ENCODE peak calls at places on chromosomes 5 and 9, in six cellular contexts. One of them, this sample, is unnamed.

GRCh38 chr9:6827370-6827949 is 69.7 kb downstream of the KDM4C start:
- DNase-seq in K562: peak; percentile 39
- DNase-seq in GM12878: peak; percentile 16
- DNase-seq in endothelial cell of umbilical vein: peak; percentile 69
- DNase-seq in A549: peak; percentile 47
- DNase-seq in HepG2: peak; percentile 71
- DNase-seq in this sample: peak; percentile 82

GRCh38 chr5:126858441-126858840 is 81.5 kb downstream of the LMNB1 start:
- DNase-seq in A549: no peak
- DNase-seq in GM12878: no peak
- DNase-seq in HepG2: no peak
- DNase-seq in endothelial cell of umbilical vein: no peak
- DNase-seq in K562: no peak
- DNase-seq in this sample: no peak

GRCh38 chr5:113526421-113526820 is 12.9 kb downstream of the YTHDC2 start:
- DNase-seq in A549: no peak
- DNase-seq in HepG2: no peak
- DNase-seq in endothelial cell of umbilical vein: peak; percentile 50
- DNase-seq in GM12878: no peak
- DNase-seq in K562: no peak
- DNase-seq in this sample: no peak

GRCh38 chr9:69605406-69605805 is 66.8 kb downstream of the APBA1 start:
- DNase-seq in HepG2: no peak
- DNase-seq in A549: no peak
- DNase-seq in GM12878: no peak
- DNase-seq in K562: no peak
- DNase-seq in endothelial cell of umbilical vein: no peak
- DNase-seq in this sample: no peak

GRCh38 chr5:41527201-41527779 is 16.9 kb upstream of the PLCXD3 start:
- DNase-seq in A549: peak; percentile 54
- DNase-seq in HepG2: no peak
- DNase-seq in K562: no peak
- DNase-seq in endothelial cell of umbilical vein: peak; percentile 7
- DNase-seq in GM12878: no peak
- DNase-seq in this sample: no peak

GRCh38 chr5:153900703-153901395 is 137.9 kb downstream of the FAM114A2 start:
- DNase-seq in A549: no peak
- DNase-seq in HepG2: no peak
- DNase-seq in endothelial cell of umbilical vein: no peak
- DNase-seq in K562: no peak
- DNase-seq in GM12878: no peak
- DNase-seq in this sample: no peak

GRCh38 chr9:17081814-17082213 is 53.0 kb upstream of the CNTLN start:
- DNase-seq in endothelial cell of umbilical vein: no peak
- DNase-seq in GM12878: no peak
- DNase-seq in HepG2: no peak
- DNase-seq in K562: no peak
- DNase-seq in A549: no peak
- DNase-seq in this sample: no peak

GRCh38 chr5:103375863-103376591 is 117.5 kb downstream of the MACIR start:
- DNase-seq in A549: no peak
- DNase-seq in K562: no peak
- DNase-seq in HepG2: peak; percentile 15
- DNase-seq in endothelial cell of umbilical vein: no peak
- DNase-seq in GM12878: no peak
- DNase-seq in this sample: no peak

GRCh38 chr5:93189707-93190120 is 391.3 kb downstream of the NR2F1-AS1 start:
- DNase-seq in A549: peak; percentile 62
- DNase-seq in GM12878: no peak
- DNase-seq in endothelial cell of umbilical vein: peak; percentile 62
- DNase-seq in K562: no peak
- DNase-seq in HepG2: peak; percentile 76
- DNase-seq in this sample: no peak

GRCh38 chr9:136003356-136004218 is 42.4 kb upstream of the UBAC1 start:
- DNase-seq in HepG2: no peak
- DNase-seq in GM12878: no peak
- DNase-seq in K562: peak; percentile 60
- DNase-seq in A549: no peak
- DNase-seq in endothelial cell of umbilical vein: no peak
- DNase-seq in this sample: peak; percentile 34

GRCh38 chr9:111868475-111868874 is 28.1 kb upstream of the UGCG start:
- DNase-seq in A549: no peak
- DNase-seq in HepG2: no peak
- DNase-seq in endothelial cell of umbilical vein: no peak
- DNase-seq in K562: no peak
- DNase-seq in GM12878: no peak
- DNase-seq in this sample: no peak

GRCh38 chr9:122192261-122192875 is 32.7 kb downstream of the MORN5 start:
- DNase-seq in A549: peak; percentile 35
- DNase-seq in K562: no peak
- DNase-seq in HepG2: no peak
- DNase-seq in GM12878: no peak
- DNase-seq in endothelial cell of umbilical vein: no peak
- DNase-seq in this sample: peak; percentile 20

GRCh38 chr9:122193651-122194050 is 33.9 kb downstream of the MORN5 start:
- DNase-seq in HepG2: no peak
- DNase-seq in GM12878: no peak
- DNase-seq in endothelial cell of umbilical vein: no peak
- DNase-seq in A549: no peak
- DNase-seq in K562: no peak
- DNase-seq in this sample: peak; percentile 21

GRCh38 chr9:122190597-122191381 is 31.1 kb downstream of the MORN5 start:
- DNase-seq in K562: no peak
- DNase-seq in A549: peak; percentile 54
- DNase-seq in GM12878: no peak
- DNase-seq in HepG2: peak; percentile 52
- DNase-seq in endothelial cell of umbilical vein: no peak
- DNase-seq in this sample: no peak

GRCh38 chr9:122192914-122193525 is 33.3 kb downstream of the MORN5 start:
- DNase-seq in GM12878: no peak
- DNase-seq in K562: no peak
- DNase-seq in HepG2: no peak
- DNase-seq in endothelial cell of umbilical vein: no peak
- DNase-seq in A549: no peak
- DNase-seq in this sample: no peak

DNA sequence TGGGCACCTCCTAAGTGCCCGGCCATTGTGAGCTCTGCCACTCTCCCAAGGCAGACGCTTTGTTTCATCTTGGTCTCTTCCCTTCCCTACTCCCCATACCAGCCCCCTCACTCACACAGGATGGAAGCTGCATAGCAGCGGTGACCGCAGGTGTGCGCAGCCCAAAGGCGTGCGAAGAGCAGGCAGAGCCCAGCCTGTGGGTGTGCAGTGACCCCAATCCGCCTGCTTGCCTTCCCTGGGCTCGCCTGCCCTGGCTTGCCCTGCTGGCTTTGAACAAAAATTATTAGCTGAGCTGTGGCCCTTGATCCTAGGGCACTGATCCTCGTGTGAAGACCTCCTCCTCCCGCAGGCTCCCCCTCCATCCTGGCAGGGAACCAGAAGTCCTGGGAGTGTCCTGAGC is 31.8 kb downstream of the MORN5 start:
- DNase-seq in HepG2: no peak
- DNase-seq in endothelial cell of umbilical vein: no peak
- DNase-seq in K562: no peak
- DNase-seq in GM12878: no peak
- DNase-seq in A549: no peak
- DNase-seq in this sample: no peak
- TF ChIP-seq MYC in HepG2: peak; percentile 17
- TF ChIP-seq MYC in endothelial cell of umbilical vein: no peak
- TF ChIP-seq MYC in K562: no peak
- TF ChIP-seq MYC in GM12878: no peak
- TF ChIP-seq MYC in A549: no peak
- TF ChIP-seq MYC in this sample: no peak

DNA sequence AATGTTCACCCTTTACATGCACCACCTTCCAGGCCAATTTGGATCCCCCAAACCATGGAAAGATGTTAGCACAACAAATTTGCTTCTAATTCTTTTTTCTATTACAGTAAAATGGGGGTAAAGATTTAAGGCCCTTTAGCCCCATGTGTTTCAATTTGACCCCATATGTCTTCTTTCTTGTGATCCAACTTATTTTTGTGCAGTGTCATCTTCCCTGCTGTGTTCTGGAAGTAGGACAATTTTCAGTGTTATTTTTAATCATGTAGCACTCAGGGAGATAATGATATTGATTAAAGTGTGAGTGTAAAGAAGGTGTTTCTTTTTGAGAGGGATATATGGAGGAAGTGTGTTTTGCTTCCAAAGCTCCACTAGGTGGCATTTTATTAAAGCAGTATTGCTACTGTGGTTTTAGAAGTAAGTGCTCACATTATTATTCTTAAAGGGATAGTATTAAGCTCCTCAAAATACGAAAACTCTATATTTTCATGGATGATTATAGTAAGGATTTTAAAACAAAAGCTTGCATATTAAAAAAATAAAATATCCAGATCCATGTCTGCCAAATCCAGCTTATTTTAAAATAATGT is 118.7 kb upstream of the ATP10B start:
- DNase-seq in endothelial cell of umbilical vein: no peak
- DNase-seq in K562: no peak
- DNase-seq in HepG2: no peak
- DNase-seq in GM12878: no peak
- DNase-seq in A549: no peak
- DNase-seq in this sample: peak; percentile 6
- TF ChIP-seq MAX in endothelial cell of umbilical vein: no peak
- TF ChIP-seq MAX in K562: no peak
- TF ChIP-seq MAX in HepG2: no peak
- TF ChIP-seq MAX in GM12878: no peak
- TF ChIP-seq MAX in A549: no peak
- TF ChIP-seq MAX in this sample: no peak

GRCh38 chr9:81678088-81678487 is 11.3 kb downstream of the TLE1 start:
- DNase-seq in endothelial cell of umbilical vein: no peak
- DNase-seq in A549: no peak
- DNase-seq in K562: no peak
- DNase-seq in HepG2: no peak
- DNase-seq in GM12878: no peak
- DNase-seq in this sample: no peak
- TF ChIP-seq CTCF in endothelial cell of umbilical vein: no peak
- TF ChIP-seq CTCF in A549: no peak
- TF ChIP-seq CTCF in K562: no peak
- TF ChIP-seq CTCF in HepG2: no peak
- TF ChIP-seq CTCF in GM12878: no peak
- TF ChIP-seq CTCF in this sample: no peak

GRCh38 chr9:31542384-31543055 is 841.9 kb upstream of the ACO1 start:
- DNase-seq in A549: peak; percentile 18
- DNase-seq in HepG2: peak; percentile 12
- DNase-seq in endothelial cell of umbilical vein: peak; percentile 29
- DNase-seq in K562: no peak
- DNase-seq in GM12878: peak; percentile 26
- DNase-seq in this sample: peak; percentile 85

GRCh38 chr9:31535659-31536058 is 848.8 kb upstream of the ACO1 start:
- DNase-seq in K562: no peak
- DNase-seq in endothelial cell of umbilical vein: no peak
- DNase-seq in GM12878: no peak
- DNase-seq in HepG2: no peak
- DNase-seq in A549: no peak
- DNase-seq in this sample: no peak

DNA sequence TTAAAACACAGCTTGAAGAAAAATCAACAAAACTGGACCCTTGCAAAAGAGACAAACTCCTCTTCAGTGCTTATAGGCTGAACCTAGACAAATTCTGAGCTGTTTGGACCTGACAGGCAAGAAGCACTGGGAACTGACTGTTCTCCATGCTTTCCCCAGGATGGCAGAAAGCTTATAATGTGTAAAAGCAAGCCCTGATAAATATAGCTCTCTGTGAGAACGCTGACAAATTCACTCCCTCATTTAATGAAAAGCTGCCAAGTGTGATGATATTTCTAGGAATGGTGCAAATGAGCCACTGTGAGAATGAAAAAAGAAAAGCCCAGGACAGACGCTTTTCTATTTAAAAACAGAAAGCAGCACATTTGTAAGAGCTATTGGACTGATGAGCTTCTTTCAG is 842.8 kb upstream of the ACO1 start:
- DNase-seq in HepG2: no peak
- DNase-seq in GM12878: no peak
- DNase-seq in A549: no peak
- DNase-seq in K562: no peak
- DNase-seq in endothelial cell of umbilical vein: no peak
- DNase-seq in this sample: no peak
- TF ChIP-seq MYC in HepG2: no peak
- TF ChIP-seq MYC in GM12878: no peak
- TF ChIP-seq MYC in A549: no peak
- TF ChIP-seq MYC in K562: no peak
- TF ChIP-seq MYC in endothelial cell of umbilical vein: no peak
- TF ChIP-seq MYC in this sample: no peak